ENCODE peak calls at places on chromosomes 2 and 18, in nine cellular contexts. K is tibial nerve, C is body of pancreas, D is A549, Q is transverse colon, I is HepG2, X is heart left ventricle, L is spleen, B is stomach. F is an unnamed sample.

GRCh38 chr18:44937985-44938384 is 257.3 kb downstream of the SETBP1 start:
- DNase-seq in I (no peak), D (no peak), Q (no peak), C (no peak), X (no peak), L (no peak), K (no peak), B (no peak), F (no peak)

GRCh38 chr2:75146903-75147332 is 52.4 kb downstream of the TACR1 start:
- DNase-seq in D (no peak), I (peak; percentile 54), C (no peak), K (no peak), B (no peak), Q (no peak), X (no peak), L (no peak), F (no peak)

GRCh38 chr2:109487237-109487869 is 126.4 kb downstream of the SEPTIN10 start:
- DNase-seq in L (no peak), D (no peak), K (no peak), X (no peak), B (no peak), Q (no peak), C (no peak), I (no peak), F (no peak)

GRCh38 chr18:22525313-22525712 is 107.6 kb upstream of the CTAGE1 start:
- DNase-seq in D (no peak), L (no peak), X (no peak), I (no peak), B (no peak), K (no peak), Q (no peak), C (no peak), F (no peak)

GRCh38 chr2:71678874-71679273 is 225.5 kb downstream of the DYSF start:
- DNase-seq in Q (no peak), B (no peak), X (no peak), C (peak; percentile 2), K (no peak), I (no peak), D (no peak), L (no peak), F (no peak)

GRCh38 chr2:197867630-197868029 is 63.2 kb downstream of the PLCL1 start:
- DNase-seq in D (no peak), K (no peak), B (no peak), C (no peak), Q (no peak), L (no peak), X (no peak), I (no peak), F (no peak)

GRCh38 chr2:187504312-187504921 is 49.8 kb downstream of the TFPI start:
- DNase-seq in B (no peak), Q (no peak), X (no peak), K (no peak), D (no peak), I (no peak), C (no peak), L (no peak), F (no peak)

GRCh38 chr2:208594642-208595385 is 188.2 kb downstream of the PTH2R start:
- DNase-seq in Q (no peak), X (no peak), B (no peak), K (no peak), I (no peak), L (no peak), D (no peak), C (no peak), F (no peak)

GRCh38 chr18:5488844-5489243 is 55.0 kb downstream of the EPB41L3 start:
- DNase-seq in D (no peak), K (no peak), Q (no peak), L (no peak), C (no peak), B (no peak), I (peak; percentile 3), X (no peak), F (peak; percentile 42)
- TF ChIP-seq CTCF in D (no peak), K (no peak), Q (no peak), L (no peak), C (no peak), B (no peak), I (no peak), X (no peak), F (no peak)

DNA sequence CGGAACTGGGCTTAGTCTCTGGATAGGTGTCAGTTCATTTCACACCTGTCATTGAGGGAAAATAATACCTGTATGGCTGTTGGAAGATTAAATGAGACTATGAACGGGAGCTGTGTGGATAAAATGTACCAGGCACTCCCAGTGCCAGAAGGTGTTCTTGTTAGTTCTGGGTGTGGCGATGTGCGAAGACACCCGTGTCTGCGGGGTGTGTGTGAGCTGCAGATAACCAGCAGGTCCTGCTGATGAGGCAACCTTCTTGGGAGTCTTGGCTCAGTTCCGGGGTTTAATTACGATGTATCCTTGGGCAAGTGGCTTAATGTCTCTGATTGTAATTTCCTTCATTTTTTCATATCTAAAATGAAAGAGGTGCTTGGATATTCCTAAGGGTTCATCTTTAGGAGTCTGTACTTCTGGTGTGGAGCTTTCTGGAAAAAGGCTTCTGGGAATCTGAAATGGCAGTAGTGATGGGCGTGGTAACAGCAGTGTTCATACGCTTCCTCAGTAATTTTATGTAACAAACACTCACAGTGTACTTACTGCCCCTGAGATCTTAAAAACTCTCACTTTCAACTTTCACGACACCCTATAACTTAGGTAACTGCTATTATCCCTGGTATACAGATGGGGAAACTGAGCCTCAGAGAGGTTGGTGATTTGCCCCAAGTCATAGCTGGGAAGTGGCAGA is 35.0 kb downstream of the NEDD4L start:
- DNase-seq in C (peak; percentile 19), D (no peak), K (no peak), B (peak; percentile 41), Q (peak; percentile 78), X (no peak), L (no peak), I (no peak), F (no peak)
- TF ChIP-seq POLR2A in C (no peak), D (no peak), K (no peak), B (no peak), Q (peak; percentile 33), X (no peak), L (no peak), I (no peak), F (no peak)

DNA sequence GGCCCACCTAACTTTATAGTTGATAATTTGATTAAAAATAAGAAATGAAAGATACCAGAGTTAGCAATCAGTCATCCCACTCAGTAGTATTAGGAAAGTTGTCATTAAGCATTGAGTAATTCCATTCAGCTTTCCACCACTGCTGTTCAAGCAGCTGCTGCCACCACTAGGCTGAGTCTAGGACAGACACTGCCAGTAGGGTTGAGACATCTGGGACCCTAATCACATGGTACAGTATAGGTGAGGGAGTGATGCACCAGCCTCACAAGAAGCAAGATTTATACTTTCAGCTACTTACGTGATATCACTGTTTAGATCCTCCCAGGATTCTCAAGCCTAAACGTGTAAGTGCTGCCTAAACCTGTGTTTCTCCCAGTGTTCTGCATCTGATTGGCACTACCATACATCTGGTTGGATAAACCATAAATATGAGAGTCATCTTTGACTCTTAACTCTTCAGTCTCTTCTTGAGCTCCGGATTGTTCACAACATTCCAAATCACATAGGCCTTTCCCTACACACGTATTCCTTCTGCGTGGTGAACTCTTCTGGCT is 3.2 kb downstream of the UBXN4 start:
- DNase-seq in D (peak; percentile 73), L (peak; percentile 29), X (no peak), C (peak; percentile 16), B (no peak), Q (no peak), I (peak; percentile 70), K (no peak), F (no peak)
- TF ChIP-seq CTCF in D (peak; percentile 22), L (no peak), X (no peak), C (no peak), B (no peak), Q (no peak), I (peak; percentile 70), K (no peak), F (no peak)

GRCh38 chr2:20618468-20618885 is 32.4 kb downstream of the HS1BP3 start:
- DNase-seq in C (no peak), B (peak; percentile 25), I (no peak), K (peak; percentile 23), Q (peak; percentile 41), D (no peak), L (no peak), X (peak; percentile 29), F (no peak)
- TF ChIP-seq POLR2A in C (no peak), B (no peak), I (no peak), K (no peak), Q (no peak), D (no peak), L (no peak), X (no peak), F (no peak)

GRCh38 chr18:3186678-3187658 is 32.8 kb downstream of the MYOM1 start:
- DNase-seq in D (no peak), Q (no peak), K (no peak), L (no peak), C (peak; percentile 32), I (peak; percentile 59), X (no peak), B (no peak), F (peak; percentile 20)
- TF ChIP-seq CTCF in D (no peak), Q (no peak), K (no peak), L (no peak), C (peak; percentile 68), I (no peak), X (peak; percentile 15), B (no peak), F (no peak)

GRCh38 chr18:58674863-58675472 is 3.7 kb downstream of the MALT1 start:
- DNase-seq in D (no peak), C (no peak), K (no peak), I (no peak), X (no peak), L (no peak), B (no peak), Q (no peak), F (no peak)
- TF ChIP-seq POLR2A in D (no peak), C (no peak), K (no peak), I (no peak), X (no peak), L (no peak), B (no peak), Q (no peak), F (no peak)

DNA sequence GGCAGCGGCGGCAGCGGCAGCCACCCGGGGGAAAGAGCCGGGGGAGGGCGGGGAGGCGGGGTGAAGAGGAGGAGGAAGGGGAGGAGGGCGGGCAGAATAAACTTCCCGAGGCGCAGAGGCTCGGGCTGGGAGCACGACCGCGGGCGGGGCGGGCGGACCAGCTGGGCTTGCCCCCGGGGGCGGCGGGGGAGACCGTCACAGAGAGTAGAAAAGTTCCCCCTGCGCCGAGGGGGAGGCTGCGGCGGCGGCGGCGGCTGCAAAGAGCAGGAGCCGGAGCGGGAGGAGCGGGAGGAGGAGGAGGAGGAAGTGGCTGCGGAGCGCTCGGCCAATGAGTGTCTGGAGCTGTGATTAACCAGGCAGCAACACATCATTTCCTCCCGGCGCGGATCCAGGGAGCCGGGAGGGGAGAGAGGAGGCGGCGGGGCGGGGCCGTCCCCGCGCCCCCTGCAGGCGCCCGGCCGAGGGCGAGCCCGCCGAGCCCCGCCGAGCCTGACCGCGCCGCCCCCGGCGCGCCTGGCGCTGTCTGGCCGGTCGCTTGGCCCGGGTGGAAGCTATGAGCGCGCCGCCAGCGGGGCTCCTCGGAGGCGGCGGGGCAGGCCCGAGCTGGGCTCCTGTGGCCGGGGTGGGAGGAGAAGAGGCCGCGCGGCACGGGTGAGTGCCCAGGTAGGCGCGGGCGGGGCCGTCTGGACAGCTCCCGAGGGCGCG is at the start of gene ACVR1:
- DNase-seq in K (peak; percentile 93), D (peak; percentile 78), C (peak; percentile 96), Q (peak; percentile 95), X (peak; percentile 96), B (peak; percentile 96), I (peak; percentile 95), L (peak; percentile 95), F (peak; percentile 96)
- TF ChIP-seq CTCF in K (peak; percentile 73), D (peak; percentile 52), C (peak; percentile 84), Q (no peak), X (peak; percentile 36), B (peak; percentile 67), I (peak; percentile 44), L (peak; percentile 19), F (peak; percentile 65)